ENCODE peak calls at places on chromosomes 6 and 20, in five cellular contexts. P is cardiac muscle cell, N is spleen, Y is HepG2, H is heart left ventricle. M is an unnamed sample. For H3K4me1, the result is how much of the 10 kb centered on the place peaks cover.

GRCh38 chr6:157432231-157432630 is 51.2 kb downstream of the ZDHHC14 start:
- DNase-seq in P (no peak), N (no peak), Y (no peak), H (no peak), M (no peak)

GRCh38 chr20:40683221-40683893 is 5.7 kb downstream of the MAFB start:
- DNase-seq in P (peak), N (peak), Y (no peak), H (peak), M (peak)

GRCh38 chr6:46329568-46329967 is 158.8 kb upstream of the ENPP5 start:
- DNase-seq in P (peak), N (no peak), Y (no peak), H (no peak), M (no peak)

GRCh38 chr6:169619650-169620049 is 82.2 kb downstream of the WDR27 start:
- DNase-seq in P (peak), N (no peak), Y (no peak), H (no peak), M (no peak)

GRCh38 chr6:27757307-27757706 is 154.9 kb downstream of the OR2B2 start:
- DNase-seq in P (peak), N (peak), Y (no peak), H (peak), M (peak)

GRCh38 chr6:111642463-111643158 is 36.9 kb upstream of the TRAF3IP2 start:
- DNase-seq in P (peak), N (no peak), Y (peak), H (no peak), M (no peak)

GRCh38 chr6:65979120-65979519 is 272.1 kb upstream of the EYS start:
- DNase-seq in P (no peak), N (no peak), Y (no peak), H (no peak), M (no peak)

GRCh38 chr6:149755300-149756260 is 6.0 kb downstream of the PCMT1 start:
- DNase-seq in P (no peak), N (no peak), Y (no peak), H (no peak), M (no peak)

GRCh38 chr6:66897576-66897975 is 1190.5 kb upstream of the EYS start:
- DNase-seq in P (peak), N (no peak), Y (peak), H (no peak), M (no peak)

GRCh38 chr6:35948725-35949124 is 27.8 kb upstream of the SRPK1 start:
- DNase-seq in P (peak), N (no peak), Y (peak), H (no peak), M (no peak)

GRCh38 chr6:44177691-44178423 is 19.2 kb downstream of the CAPN11 start:
- DNase-seq in P (peak), N (no peak), Y (no peak), H (peak), M (peak)

GRCh38 chr20:57450419-57450818 is 59.2 kb downstream of the RBM38 start:
- DNase-seq in P (peak), N (peak), Y (no peak), H (peak), M (no peak)

GRCh38 chr6:113412589-113413367 is 444.4 kb upstream of the MARCKS start:
- DNase-seq in P (no peak), N (no peak), Y (no peak), H (no peak), M (no peak)

GRCh38 chr6:47787620-47788497 is 6.0 kb downstream of the OPN5 start:
- DNase-seq in P (peak), N (peak), Y (peak), H (peak), M (peak)

GRCh38 chr6:98977606-98978292 is 30.0 kb upstream of the FBXL4 start:
- DNase-seq in P (no peak), N (no peak), Y (no peak), H (no peak), M (no peak)

GRCh38 chr6:169640347-169640972 is 61.4 kb downstream of the WDR27 start:
- DNase-seq in P (peak), N (no peak), Y (no peak), H (no peak), M (no peak)

GRCh38 chr6:158869010-158869603 is 49.9 kb upstream of the EZR start:
- DNase-seq in P (no peak), N (no peak), Y (no peak), H (no peak), M (no peak)

GRCh38 chr6:2173203-2173961 is 72.0 kb downstream of the GMDS start:
- DNase-seq in P (no peak), N (no peak), Y (no peak), H (no peak), M (no peak)

GRCh38 chr6:119720160-119720559 is 370.6 kb upstream of the MAN1A1 start:
- DNase-seq in P (peak), N (no peak), Y (peak), H (no peak), M (no peak)

GRCh38 chr6:165991341-165991740 is 176.3 kb downstream of the TBXT start:
- DNase-seq in P (no peak), N (no peak), Y (no peak), H (no peak), M (no peak)

GRCh38 chr6:68633654-68634502 is 1.2 kb upstream of the ADGRB3 start:
- DNase-seq in P (no peak), N (no peak), Y (no peak), H (no peak), M (no peak)

GRCh38 chr6:43269273-43270007 is 26.2 kb downstream of the TTBK1 start:
- DNase-seq in P (no peak), N (no peak), Y (no peak), H (peak), M (no peak)

GRCh38 chr6:56370127-56370540 is 122.8 kb upstream of the COL21A1 start:
- DNase-seq in P (peak), N (no peak), Y (peak), H (peak), M (peak)

GRCh38 chr6:105587349-105588115 is 184.7 kb upstream of the PREP start:
- DNase-seq in P (no peak), N (no peak), Y (no peak), H (peak), M (no peak)

GRCh38 chr6:84805145-84805544 is 40.7 kb upstream of the TBX18 start:
- DNase-seq in P (no peak), N (no peak), Y (no peak), H (no peak), M (no peak)

GRCh38 chr6:3231213-3232016 is 4.0 kb upstream of the TUBB2B start:
- DNase-seq in P (peak), N (no peak), Y (peak), H (no peak), M (peak)

GRCh38 chr6:100823041-100823440 is 58.1 kb downstream of the ASCC3 start:
- DNase-seq in P (no peak), N (no peak), Y (no peak), H (no peak), M (no peak)

DNA sequence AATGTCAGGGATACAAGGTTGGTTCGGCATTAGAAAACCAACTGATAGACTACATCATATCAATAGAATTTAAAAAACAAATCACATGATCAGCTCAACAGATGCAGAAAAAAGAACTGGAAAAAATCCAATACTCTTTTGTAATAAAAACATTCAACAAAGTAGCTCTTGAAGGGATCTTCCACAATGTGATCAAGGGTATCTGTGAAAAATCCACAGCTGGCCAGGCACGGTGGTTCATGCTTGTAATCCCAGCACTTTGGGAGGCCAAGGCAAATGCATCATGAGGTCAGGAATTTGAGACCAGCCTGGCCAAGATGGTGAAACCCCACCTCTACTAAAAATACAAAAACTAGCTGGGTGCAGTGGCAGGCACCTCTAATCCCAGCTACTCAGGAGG is 63.1 kb downstream of the ASCC3 start:
- DNase-seq in P (no peak), N (no peak), Y (no peak), H (no peak), M (no peak)
- H3K4me3 ChIP-seq in P (no peak), N (no peak), Y (no peak), H (no peak), M (no peak)

GRCh38 chr20:36113015-36113414 is 41.5 kb upstream of the EPB41L1 start:
- DNase-seq in P (no peak), N (no peak), Y (no peak), H (no peak), M (no peak)
- H3K4me1 ChIP-seq in P (under half), N (under half), Y (under half), H (under half), M (under half)

DNA sequence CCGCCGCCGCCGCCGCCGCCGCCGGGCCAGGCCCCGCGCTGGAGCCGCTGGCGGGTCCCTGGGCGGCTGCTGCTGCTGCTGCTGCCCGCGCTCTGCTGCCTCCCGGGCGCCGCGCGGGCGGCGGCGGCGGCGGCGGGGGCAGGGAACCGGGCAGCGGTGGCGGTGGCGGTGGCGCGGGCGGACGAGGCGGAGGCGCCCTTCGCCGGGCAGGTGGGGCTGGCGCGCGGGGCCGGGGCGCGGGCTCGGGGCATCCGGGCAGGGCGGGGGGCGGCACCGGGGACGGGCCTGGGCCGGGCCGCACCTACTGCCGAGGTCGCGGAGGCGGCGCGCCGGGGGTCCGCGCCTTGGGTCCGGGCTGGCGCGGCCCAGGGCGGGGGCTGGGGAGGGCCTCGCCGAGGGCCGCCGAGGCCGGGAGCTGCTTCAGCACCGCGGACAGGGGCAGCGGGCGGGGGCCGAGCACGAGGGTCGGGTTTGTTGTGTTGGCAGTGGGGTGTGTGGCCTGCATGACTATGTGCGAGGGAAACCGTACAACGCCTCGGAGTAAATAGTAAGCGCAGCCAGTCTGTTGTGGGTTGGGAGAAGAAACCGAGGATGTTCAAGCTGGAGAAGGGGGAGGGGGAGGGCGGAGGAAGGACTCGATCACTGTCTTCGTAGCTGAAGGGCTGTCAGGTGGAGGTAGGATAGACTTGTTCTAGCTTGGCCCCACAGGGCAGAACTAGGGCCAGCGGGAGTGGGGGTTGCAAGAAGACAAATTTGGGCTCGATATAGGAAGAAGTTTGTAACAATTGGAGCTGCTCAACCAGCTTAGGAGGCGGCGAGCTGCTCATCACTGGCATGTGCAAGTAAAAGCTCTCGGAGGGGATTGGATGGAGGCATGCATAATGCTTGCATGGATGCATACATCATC is 538 bp downstream of the MMP24 start:
- DNase-seq in P (peak), N (peak), Y (peak), H (no peak), M (peak)
- H3K4me3 ChIP-seq in P (no peak), N (peak), Y (peak), H (no peak), M (peak)

GRCh38 chr20:33751775-33752174 is 20.0 kb downstream of the ZNF341 start:
- DNase-seq in P (no peak), N (no peak), Y (no peak), H (no peak), M (no peak)
- H3K4me1 ChIP-seq in P (under half), N (under half), Y (under half), H (under half), M (under half)